ENCODE peak calls at places on chromosomes 7 and 10, in eight cellular contexts. Z is left lobe of liver; G is stimulated activated naive CD8-positive, alpha-beta T cell treated with anti-CD3 and anti-CD28 coated beads, Interleukin-15, Interleukin-2, amounts not matched to agents 100 U/mL and 50 U/mL, for 24 hours; U is sciatic nerve; E is upper lobe of right lung; L is mucosa of descending colon; O is effector memory CD8-positive, alpha-beta T cell; K is CD4-positive, CD25-positive, alpha-beta regulatory T cell. Y is an unnamed sample.

GRCh38 chr7:72080349-72080766 is 331.8 kb downstream of the CALN1 start:
- ATAC-seq in K (no peak), G (no peak), Z (no peak), O (no peak), E (no peak), U (no peak), L (no peak), Y (peak; percentile 38)

GRCh38 chr7:49158321-49158720 is 234.0 kb downstream of the CDC14C start:
- ATAC-seq in E (no peak), Z (no peak), U (no peak), G (no peak), L (no peak), K (no peak), O (no peak), Y (no peak)

GRCh38 chr10:124210263-124210662 is 116.9 kb upstream of the CHST15 start:
- ATAC-seq in L (no peak), Z (no peak), E (no peak), G (no peak), K (no peak), O (no peak), U (no peak), Y (no peak)

GRCh38 chr7:135519233-135519688 is 9.4 kb upstream of the CNOT4 start:
- ATAC-seq in G (no peak), L (no peak), Z (no peak), U (no peak), E (peak; percentile 37), K (no peak), O (no peak), Y (peak; percentile 64)

GRCh38 chr7:35721288-35721687 is 26.4 kb upstream of the HERPUD2 start:
- ATAC-seq in O (no peak), Z (no peak), G (no peak), L (no peak), K (no peak), U (no peak), E (no peak), Y (no peak)

GRCh38 chr7:45211066-45211465 is 53.5 kb downstream of the RAMP3 start:
- ATAC-seq in K (no peak), O (no peak), Z (peak; percentile 33), U (no peak), E (peak; percentile 72), L (no peak), G (no peak), Y (peak; percentile 61)

GRCh38 chr7:37277513-37277912 is 171.2 kb downstream of the ELMO1 start:
- ATAC-seq in O (no peak), G (no peak), Z (no peak), L (no peak), K (no peak), U (no peak), E (no peak), Y (no peak)

GRCh38 chr10:96673318-96674099 is 46.8 kb downstream of the PIK3AP1 start:
- ATAC-seq in Z (peak; percentile 43), U (peak; percentile 89), K (peak; percentile 46), G (no peak), O (peak; percentile 11), L (peak; percentile 73), E (peak; percentile 84), Y (peak; percentile 56)

GRCh38 chr7:66929935-66930334 is 8.9 kb downstream of the TMEM248 start:
- ATAC-seq in Z (no peak), E (no peak), K (no peak), L (no peak), O (no peak), U (no peak), G (no peak), Y (no peak)

GRCh38 chr7:74371381-74372059 is 82.2 kb upstream of the GTF2IRD1 start:
- ATAC-seq in Z (no peak), L (peak; percentile 91), K (no peak), G (no peak), O (no peak), U (peak; percentile 16), E (peak; percentile 49), Y (no peak)

GRCh38 chr7:77352688-77353406 is 63.3 kb downstream of the GSAP start:
- ATAC-seq in Z (no peak), E (no peak), O (no peak), L (no peak), K (no peak), U (no peak), G (peak; percentile 39), Y (no peak)

GRCh38 chr10:4344544-4344994 is 481.4 kb upstream of the AKR1E2 start:
- ATAC-seq in G (peak; percentile 90), L (peak; percentile 56), O (no peak), Z (no peak), K (no peak), E (peak; percentile 95), U (peak; percentile 84), Y (peak; percentile 95)

GRCh38 chr10:56844939-56845529 is 484.0 kb upstream of the ZWINT start:
- ATAC-seq in O (no peak), E (peak; percentile 68), K (no peak), G (no peak), U (peak; percentile 24), Z (no peak), L (no peak), Y (no peak)

GRCh38 chr7:47621985-47622561 is 40.2 kb upstream of the TNS3 start:
- ATAC-seq in Z (peak; percentile 95), L (no peak), K (no peak), U (peak; percentile 21), G (no peak), E (peak; percentile 10), O (no peak), Y (no peak)